ENCODE peak calls at places on chromosomes 16 and 17, in four cellular contexts. D, L, C and Z are unnamed samples.

GRCh38 chr16:89350701-89351380 is 133.3 kb downstream of the ZNF778 start:
- DNase-seq in D (no peak), L (no peak), C (no peak), Z (no peak)

GRCh38 chr16:88116121-88116900 is 165.1 kb downstream of the BANP start:
- DNase-seq in D (no peak), L (peak), C (no peak), Z (no peak)

GRCh38 chr17:7712111-7712771 is 5.3 kb upstream of the DNAH2 start:
- DNase-seq in D (no peak), L (peak), C (no peak), Z (no peak)

GRCh38 chr16:51834131-51834530 is 683.1 kb upstream of the SALL1 start:
- DNase-seq in D (peak), L (no peak), C (no peak), Z (no peak)

GRCh38 chr17:1793447-1793806 is 31.6 kb downstream of the SERPINF1 start:
- DNase-seq in D (no peak), L (no peak), C (no peak), Z (no peak)

GRCh38 chr16:74936902-74937560 is 47.9 kb downstream of the WDR59 start:
- DNase-seq in D (peak), L (no peak), C (peak), Z (peak)

GRCh38 chr17:1050996-1051925 is 54.3 kb downstream of the TIMM22 start:
- DNase-seq in D (no peak), L (no peak), C (no peak), Z (no peak)

GRCh38 chr17:67582632-67583230 is 135.0 kb upstream of the NOL11 start:
- DNase-seq in D (no peak), L (no peak), C (no peak), Z (no peak)

GRCh38 chr17:77107506-77108433 is 33.0 kb upstream of the SEC14L1 start:
- DNase-seq in D (no peak), L (no peak), C (no peak), Z (no peak)